ENCODE peak calls at places on chromosomes 2 and 18, in seven cellular contexts. X is tibial artery, Y is hepatocyte, O is upper lobe of left lung, L is progenitor cell of endocrine pancreas, A is mesothelial cell of epicardium, I is brain microvascular endothelial cell. M is an unnamed sample.

GRCh38 chr2:164792316-164793127 is 49.1 kb downstream of the COBLL1 start:
- DNase-seq in X (no peak), Y (no peak), O (no peak), L (no peak), A (no peak), I (no peak), M (no peak)

GRCh38 chr2:23709311-23709710 is 217.6 kb downstream of the ATAD2B start:
- DNase-seq in X (no peak), Y (no peak), O (no peak), L (no peak), A (no peak), I (no peak), M (no peak)

GRCh38 chr2:127624321-127625145 is 21.4 kb upstream of the GPR17 start:
- DNase-seq in X (no peak), Y (no peak), O (peak), L (no peak), A (peak), I (no peak), M (no peak)

GRCh38 chr2:157936464-157936863 is 60.3 kb upstream of the ACVR1 start:
- DNase-seq in X (no peak), Y (no peak), O (no peak), L (no peak), A (no peak), I (no peak), M (no peak)

GRCh38 chr2:120516323-120517314 is 170.7 kb downstream of the INHBB start:
- DNase-seq in X (no peak), Y (no peak), O (no peak), L (no peak), A (no peak), I (no peak), M (no peak)

GRCh38 chr2:162012565-162012869 is 61.5 kb downstream of the DPP4 start:
- DNase-seq in X (no peak), Y (no peak), O (no peak), L (no peak), A (no peak), I (no peak), M (no peak)

GRCh38 chr2:16080516-16080915 is 140.2 kb downstream of the MYCN start:
- DNase-seq in X (no peak), Y (no peak), O (no peak), L (no peak), A (no peak), I (no peak), M (no peak)

GRCh38 chr2:160221391-160222276 is 21.6 kb upstream of the ITGB6 start:
- DNase-seq in X (no peak), Y (peak), O (peak), L (peak), A (no peak), I (no peak), M (no peak)

GRCh38 chr18:78976697-78977626 is 2.7 kb upstream of the SALL3 start:
- DNase-seq in X (no peak), Y (no peak), O (peak), L (no peak), A (no peak), I (no peak), M (no peak)

GRCh38 chr18:46672062-46672970 is 15.3 kb upstream of the LOXHD1 start:
- DNase-seq in X (no peak), Y (peak), O (no peak), L (no peak), A (no peak), I (no peak), M (no peak)

GRCh38 chr2:73101626-73102256 is 11.0 kb downstream of the RAB11FIP5 start:
- DNase-seq in X (no peak), Y (no peak), O (no peak), L (no peak), A (no peak), I (no peak), M (no peak)

GRCh38 chr18:28177828-28178635 is 1.1 kb upstream of the CDH2 start:
- DNase-seq in X (no peak), Y (peak), O (peak), L (peak), A (peak), I (peak), M (no peak)

GRCh38 chr18:43789234-43790000 is 512.1 kb upstream of the SYT4 start:
- DNase-seq in X (no peak), Y (peak), O (no peak), L (no peak), A (no peak), I (peak), M (peak)

GRCh38 chr18:74290831-74291770 is 662 bp downstream of the CYB5A start:
- DNase-seq in X (no peak), Y (peak), O (peak), L (peak), A (no peak), I (no peak), M (no peak)

GRCh38 chr2:187769437-187769836 is 215.2 kb upstream of the TFPI start:
- DNase-seq in X (no peak), Y (no peak), O (no peak), L (no peak), A (no peak), I (no peak), M (no peak)

GRCh38 chr2:237923507-237924163 is 43.2 kb upstream of the UBE2F start:
- DNase-seq in X (peak), Y (peak), O (peak), L (peak), A (peak), I (peak), M (peak)

GRCh38 chr2:119316066-119316465 is 50.6 kb downstream of the C2orf76 start:
- DNase-seq in X (no peak), Y (no peak), O (no peak), L (no peak), A (no peak), I (no peak), M (no peak)

GRCh38 chr2:43142921-43143438 is 83.4 kb downstream of the ZFP36L2 start:
- DNase-seq in X (no peak), Y (peak), O (no peak), L (no peak), A (no peak), I (no peak), M (no peak)

GRCh38 chr2:165114345-165114943 is 89.4 kb downstream of the SCN3A start:
- DNase-seq in X (no peak), Y (peak), O (no peak), L (no peak), A (no peak), I (peak), M (no peak)

GRCh38 chr18:76619342-76620315 is 124.6 kb upstream of the ZNF516 start:
- DNase-seq in X (peak), Y (peak), O (peak), L (peak), A (no peak), I (peak), M (peak)

GRCh38 chr2:27735263-27735904 is 36.1 kb upstream of the MRPL33 start:
- DNase-seq in X (peak), Y (peak), O (peak), L (peak), A (peak), I (peak), M (peak)

GRCh38 chr2:3631161-3631850 is 26.7 kb upstream of the ALLC start:
- DNase-seq in X (peak), Y (no peak), O (no peak), L (no peak), A (no peak), I (no peak), M (no peak)

GRCh38 chr2:205197468-205198129 is 484.7 kb upstream of the NRP2 start:
- DNase-seq in X (no peak), Y (no peak), O (no peak), L (no peak), A (no peak), I (no peak), M (no peak)

GRCh38 chr2:13682878-13683277 is 949.6 kb upstream of the LRATD1 start:
- DNase-seq in X (no peak), Y (no peak), O (no peak), L (no peak), A (no peak), I (peak), M (no peak)

GRCh38 chr2:48779019-48779418 is 23.5 kb upstream of the LHCGR start:
- DNase-seq in X (no peak), Y (no peak), O (no peak), L (no peak), A (no peak), I (no peak), M (no peak)

GRCh38 chr2:164742738-164743317 is 98.8 kb downstream of the COBLL1 start:
- DNase-seq in X (no peak), Y (no peak), O (no peak), L (no peak), A (no peak), I (no peak), M (no peak)

GRCh38 chr2:6986251-6986893 is 69.2 kb downstream of the RNF144A start:
- DNase-seq in X (no peak), Y (no peak), O (no peak), L (peak), A (no peak), I (no peak), M (no peak)

GRCh38 chr2:85419009-85419711 is 646 bp downstream of the SH2D6 start:
- DNase-seq in X (no peak), Y (no peak), O (peak), L (no peak), A (no peak), I (no peak), M (no peak)

GRCh38 chr2:189782221-189782671 is 1.9 kb downstream of the ORMDL1 start:
- DNase-seq in X (no peak), Y (no peak), O (no peak), L (no peak), A (no peak), I (no peak), M (no peak)

GRCh38 chr2:204010611-204011560 is 74.3 kb downstream of the ICOS start:
- DNase-seq in X (no peak), Y (no peak), O (no peak), L (no peak), A (no peak), I (no peak), M (no peak)

GRCh38 chr2:47056374-47056773 is 98.7 kb downstream of the STPG4 start:
- DNase-seq in X (no peak), Y (peak), O (no peak), L (no peak), A (no peak), I (no peak), M (peak)

GRCh38 chr2:111184725-111185495 is 64.2 kb downstream of the BCL2L11 start:
- DNase-seq in X (no peak), Y (no peak), O (no peak), L (no peak), A (no peak), I (no peak), M (no peak)

GRCh38 chr18:8942021-8942908 is 160.2 kb upstream of the NDUFV2 start:
- DNase-seq in X (no peak), Y (no peak), O (no peak), L (no peak), A (no peak), I (no peak), M (no peak)

GRCh38 chr2:71611781-71612545 is 158.6 kb downstream of the DYSF start:
- DNase-seq in X (no peak), Y (no peak), O (no peak), L (no peak), A (peak), I (no peak), M (no peak)

GRCh38 chr2:239955989-239956817 is 68.9 kb downstream of the NDUFA10 start:
- DNase-seq in X (no peak), Y (no peak), O (no peak), L (no peak), A (no peak), I (no peak), M (no peak)

DNA sequence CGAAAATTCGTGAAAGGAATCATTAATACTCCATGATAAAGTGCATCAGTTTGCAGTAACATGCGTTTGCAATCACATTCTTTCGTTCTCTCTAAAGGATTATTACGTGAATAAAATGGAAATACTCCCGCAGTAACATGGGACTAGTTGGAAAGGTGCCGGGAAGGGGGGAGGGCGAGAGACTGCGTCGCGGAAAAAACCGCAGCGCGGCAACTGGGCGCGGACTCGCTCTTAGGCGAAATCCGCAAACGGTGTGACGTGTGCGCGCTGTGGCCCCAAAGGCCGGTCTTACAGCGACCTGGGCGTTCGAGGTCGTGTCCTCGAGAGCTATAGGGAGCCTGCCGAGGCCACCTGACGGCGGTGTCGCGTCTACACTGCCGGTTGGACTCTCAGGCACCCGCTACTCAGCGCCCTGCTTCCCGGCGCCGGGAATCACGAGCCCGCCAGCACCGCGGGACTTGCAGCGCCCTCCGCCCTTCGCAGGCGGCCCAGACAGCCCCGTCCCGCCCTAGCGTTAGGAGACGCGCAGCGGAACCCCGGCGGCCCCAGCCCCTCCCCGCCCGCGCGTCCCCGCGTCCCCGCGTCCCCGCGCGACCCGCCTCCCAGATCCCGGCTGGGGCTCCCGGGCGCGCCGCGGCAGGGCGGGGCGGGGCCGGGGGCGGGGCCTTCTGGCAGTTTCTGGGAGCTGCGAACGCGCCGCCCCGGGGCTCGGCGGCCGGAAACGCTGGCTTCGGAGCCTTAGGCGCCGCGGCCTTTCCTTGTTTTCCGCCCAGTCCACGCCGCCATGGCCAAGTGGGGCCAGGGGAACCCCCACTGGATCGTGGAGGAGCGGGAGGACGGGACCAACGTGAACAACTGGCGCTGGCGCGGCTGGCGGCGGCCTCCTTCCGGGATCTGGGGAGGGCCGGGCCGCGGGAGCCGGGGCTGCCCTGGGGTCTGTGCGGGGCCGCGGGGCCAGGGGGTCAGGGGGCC is 15.1 kb downstream of the C2orf74 start:
- DNase-seq in X (peak), Y (peak), O (peak), L (peak), A (peak), I (peak), M (peak)
- TF ChIP-seq CTCF in X (peak), Y (no peak), O (peak), L (no peak), A (no peak), I (no peak), M (no peak)

GRCh38 chr18:37481058-37481457 is 84.5 kb downstream of the CELF4 start:
- DNase-seq in X (no peak), Y (peak), O (no peak), L (no peak), A (no peak), I (no peak), M (no peak)
- TF ChIP-seq CTCF in X (no peak), Y (no peak), O (no peak), L (no peak), A (no peak), I (no peak), M (no peak)

GRCh38 chr2:101697124-101697793 is at the start of gene MAP4K4:
- DNase-seq in X (peak), Y (peak), O (peak), L (peak), A (peak), I (peak), M (peak)
- TF ChIP-seq CTCF in X (peak), Y (peak), O (peak), L (peak), A (peak), I (peak), M (peak)

GRCh38 chr2:137659616-137660015 is 304.7 kb upstream of the HNMT start:
- DNase-seq in X (no peak), Y (peak), O (no peak), L (no peak), A (no peak), I (peak), M (peak)
- TF ChIP-seq CTCF in X (no peak), Y (peak), O (no peak), L (no peak), A (no peak), I (no peak), M (peak)

DNA sequence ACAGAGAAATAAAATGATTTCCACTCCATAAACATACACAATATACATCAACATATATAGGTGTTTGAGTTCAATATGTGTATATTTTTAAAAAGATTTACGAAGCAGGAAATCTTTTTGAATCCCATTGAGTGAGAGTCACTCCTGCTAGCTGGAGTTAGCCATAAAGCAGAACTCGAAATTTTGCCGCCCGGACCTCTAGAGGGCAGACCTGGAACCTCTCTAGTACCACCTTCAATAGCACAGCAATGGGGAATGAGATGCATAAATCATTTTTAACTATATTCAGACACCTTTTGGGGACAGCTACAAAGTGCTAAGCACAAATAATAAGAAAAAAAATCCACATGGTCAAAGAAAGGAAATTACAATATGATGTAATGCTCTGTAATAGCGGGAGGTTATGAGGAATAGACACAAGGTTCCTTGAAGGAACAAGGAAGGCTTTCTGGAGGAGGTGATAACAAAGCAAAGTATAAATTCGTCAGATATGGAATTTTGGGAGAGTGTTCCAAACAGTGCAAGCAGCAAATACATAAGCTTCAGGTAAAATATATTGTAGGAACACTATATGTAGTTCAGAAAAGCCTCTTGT is 533.4 kb downstream of the ERBB4 start:
- DNase-seq in X (no peak), Y (peak), O (no peak), L (no peak), A (no peak), I (peak), M (no peak)
- TF ChIP-seq CTCF in X (no peak), Y (peak), O (peak), L (peak), A (no peak), I (peak), M (peak)

GRCh38 chr18:711693-712400 is 583 bp downstream of the ENOSF1 start:
- DNase-seq in X (peak), Y (peak), O (peak), L (peak), A (no peak), I (peak), M (peak)
- TF ChIP-seq CTCF in X (no peak), Y (peak), O (no peak), L (no peak), A (no peak), I (peak), M (no peak)

DNA sequence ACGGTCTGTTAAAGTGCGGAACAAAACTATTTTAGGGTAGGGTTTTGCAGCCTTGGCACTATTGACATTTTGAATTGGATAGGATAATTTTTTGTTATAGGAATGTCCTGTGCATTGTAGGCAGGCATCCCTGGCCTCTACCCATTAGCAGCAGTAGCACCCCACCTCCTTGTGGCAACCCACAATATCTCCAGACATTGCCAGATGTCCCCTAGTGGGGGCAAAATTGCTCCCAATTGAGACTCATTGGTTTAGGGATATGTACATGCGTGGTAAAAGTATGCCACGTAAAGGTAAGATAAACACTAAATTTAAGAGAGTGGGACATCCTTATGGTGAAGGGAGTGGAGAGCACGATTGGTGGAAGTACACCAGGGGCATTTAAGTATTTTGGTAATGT is 4.6 kb downstream of the MIB1 start:
- DNase-seq in X (no peak), Y (no peak), O (no peak), L (no peak), A (no peak), I (no peak), M (no peak)
- TF ChIP-seq CTCF in X (no peak), Y (no peak), O (no peak), L (no peak), A (no peak), I (peak), M (no peak)

GRCh38 chr2:105138643-105139042 is 100.8 kb downstream of the MRPS9 start:
- DNase-seq in X (no peak), Y (no peak), O (no peak), L (no peak), A (no peak), I (no peak), M (no peak)

GRCh38 chr2:105136394-105136793 is 98.5 kb downstream of the MRPS9 start:
- DNase-seq in X (no peak), Y (no peak), O (no peak), L (no peak), A (no peak), I (no peak), M (no peak)

GRCh38 chr2:105135436-105135835 is 97.6 kb downstream of the MRPS9 start:
- DNase-seq in X (no peak), Y (no peak), O (no peak), L (no peak), A (no peak), I (no peak), M (no peak)

GRCh38 chr2:105129722-105130232 is 91.9 kb downstream of the MRPS9 start:
- DNase-seq in X (no peak), Y (no peak), O (no peak), L (no peak), A (no peak), I (no peak), M (no peak)

DNA sequence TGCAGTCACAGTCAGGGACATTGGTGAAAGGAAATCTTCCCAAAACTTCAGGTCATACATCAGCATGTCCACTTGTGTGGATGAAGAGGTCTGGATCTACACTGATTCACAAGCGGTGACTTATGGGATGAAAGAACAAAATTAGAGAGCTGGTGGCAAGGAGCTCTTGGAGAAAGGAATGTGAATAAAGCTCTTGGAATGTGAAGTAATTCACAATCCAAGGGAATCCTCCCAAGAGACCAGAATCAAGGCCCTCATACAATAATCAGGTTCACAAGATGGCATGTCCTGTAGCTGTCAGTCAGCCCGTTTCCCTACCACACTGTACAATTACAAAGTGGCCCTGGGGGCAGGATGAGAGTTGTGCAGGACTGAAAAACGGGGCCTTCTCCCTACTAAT is 96.2 kb downstream of the MRPS9 start:
- DNase-seq in X (no peak), Y (no peak), O (no peak), L (no peak), A (no peak), I (no peak), M (no peak)
- TF ChIP-seq CTCF in X (no peak), Y (no peak), O (no peak), L (no peak), A (no peak), I (no peak), M (no peak)

GRCh38 chr2:14960686-14961324 is 328.3 kb downstream of the LRATD1 start:
- DNase-seq in X (no peak), Y (no peak), O (no peak), L (no peak), A (no peak), I (no peak), M (no peak)
- TF ChIP-seq CTCF in X (no peak), Y (no peak), O (no peak), L (no peak), A (no peak), I (no peak), M (no peak)

M was measured in AG09319.